ENCODE peak calls at places on chromosomes 6 and 20, in six cellular contexts. S, Y, X, I, T and Q are unnamed samples.

GRCh38 chr6:29759457-29759856 is 36.2 kb downstream of the HLA-F start:
- DNase-seq in S (no peak), Y (no peak), X (no peak), I (no peak), T (no peak), Q (no peak)

GRCh38 chr20:16194961-16195360 is 378.3 kb downstream of the KIF16B start:
- DNase-seq in S (no peak), Y (no peak), X (no peak), I (no peak), T (no peak), Q (no peak)

GRCh38 chr20:61569836-61570235 is 317.8 kb downstream of the CDH4 start:
- DNase-seq in S (no peak), Y (no peak), X (no peak), I (no peak), T (peak; percentile 27), Q (no peak)

GRCh38 chr6:114346451-114346850 is 3.6 kb upstream of the HS3ST5 start:
- DNase-seq in S (no peak), Y (no peak), X (no peak), I (no peak), T (no peak), Q (no peak)

GRCh38 chr20:44583179-44583578 is 800 bp downstream of the PKIG start:
- DNase-seq in S (no peak), Y (no peak), X (no peak), I (peak; percentile 16), T (no peak), Q (no peak)

GRCh38 chr6:15715851-15716250 is 53.0 kb upstream of the DTNBP1 start:
- DNase-seq in S (no peak), Y (no peak), X (no peak), I (no peak), T (no peak), Q (no peak)

GRCh38 chr6:45643136-45643535 is 265.4 kb upstream of the SUPT3H start:
- DNase-seq in S (no peak), Y (no peak), X (no peak), I (no peak), T (no peak), Q (no peak)

GRCh38 chr20:37276494-37277252 is 12.8 kb upstream of the MANBAL start:
- DNase-seq in S (peak; percentile 87), Y (peak; percentile 81), X (no peak), I (peak; percentile 57), T (no peak), Q (no peak)

GRCh38 chr6:73152998-73153757 is 72.1 kb downstream of the KHDC1L start:
- DNase-seq in S (peak; percentile 28), Y (no peak), X (peak; percentile 71), I (no peak), T (no peak), Q (peak; percentile 17)

GRCh38 chr20:63696311-63696627 is 183 bp upstream of the TNFRSF6B start:
- DNase-seq in S (peak; percentile 55), Y (no peak), X (no peak), I (no peak), T (peak; percentile 88), Q (no peak)

GRCh38 chr20:56004611-56005388 is 519 bp downstream of the CBLN4 start:
- DNase-seq in S (no peak), Y (no peak), X (no peak), I (no peak), T (no peak), Q (no peak)

GRCh38 chr6:19795211-19795610 is 42.0 kb upstream of the ID4 start:
- DNase-seq in S (peak; percentile 9), Y (no peak), X (no peak), I (no peak), T (no peak), Q (no peak)

GRCh38 chr6:43268782-43269272 is 25.5 kb downstream of the TTBK1 start:
- DNase-seq in S (no peak), Y (no peak), X (no peak), I (no peak), T (no peak), Q (no peak)

GRCh38 chr6:100665041-100665380 is 200.3 kb upstream of the SIM1 start:
- DNase-seq in S (no peak), Y (peak; percentile 75), X (no peak), I (no peak), T (no peak), Q (no peak)

GRCh38 chr6:167558213-167558869 is 233.5 kb downstream of the TTLL2 start:
- DNase-seq in S (peak; percentile 37), Y (no peak), X (no peak), I (no peak), T (no peak), Q (no peak)

GRCh38 chr6:162854228-162854627 is 126.5 kb downstream of the PACRG start:
- DNase-seq in S (no peak), Y (no peak), X (no peak), I (no peak), T (no peak), Q (no peak)

GRCh38 chr6:47599512-47599911 is 98.9 kb upstream of the ADGRF4 start:
- DNase-seq in S (no peak), Y (no peak), X (no peak), I (no peak), T (no peak), Q (no peak)

GRCh38 chr6:56833127-56833791 is 121.6 kb upstream of the BEND6 start:
- DNase-seq in S (no peak), Y (no peak), X (no peak), I (no peak), T (no peak), Q (no peak)

GRCh38 chr6:31889331-31889972 is 8.0 kb downstream of the EHMT2 start:
- DNase-seq in S (no peak), Y (no peak), X (no peak), I (no peak), T (no peak), Q (no peak)
- TF ChIP-seq CTCF in S (no peak), Y (no peak), X (no peak), I (no peak), T (no peak), Q (no peak)

GRCh38 chr20:10513931-10514575 is 78.9 kb downstream of the SLX4IP start:
- DNase-seq in S (no peak), Y (no peak), X (no peak), I (no peak), T (no peak), Q (no peak)

GRCh38 chr20:10521068-10521834 is 86.1 kb downstream of the SLX4IP start:
- DNase-seq in S (peak; percentile 91), Y (no peak), X (no peak), I (no peak), T (no peak), Q (no peak)

GRCh38 chr20:10519361-10520048 is 84.4 kb downstream of the SLX4IP start:
- DNase-seq in S (peak; percentile 64), Y (peak; percentile 62), X (no peak), I (no peak), T (no peak), Q (no peak)

GRCh38 chr20:10513091-10513490 is 78.0 kb downstream of the SLX4IP start:
- DNase-seq in S (no peak), Y (no peak), X (no peak), I (no peak), T (no peak), Q (no peak)

DNA sequence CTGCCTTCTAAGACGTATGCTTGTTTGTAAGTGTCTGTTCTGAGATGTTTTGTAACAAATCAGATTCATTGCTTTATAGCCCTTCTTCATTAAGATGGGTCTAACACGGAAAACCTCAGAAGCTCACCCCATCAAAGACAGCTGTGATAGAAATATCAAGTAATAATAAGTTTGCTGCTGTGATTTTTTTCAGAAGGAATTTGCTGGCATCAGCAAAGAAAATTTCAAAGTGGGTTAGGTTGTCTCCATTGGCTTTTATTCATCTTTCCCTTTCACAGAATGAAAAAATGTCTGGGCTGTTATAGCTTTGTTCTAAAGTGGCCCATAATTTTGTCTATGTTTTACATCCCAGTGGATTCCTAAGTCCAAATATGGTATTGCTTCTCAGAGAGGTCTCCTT is 81.4 kb downstream of the SLX4IP start:
- DNase-seq in S (no peak), Y (no peak), X (no peak), I (no peak), T (no peak), Q (no peak)
- H3K4me3 ChIP-seq in S (no peak overlapping the region), Y (no peak overlapping the region), X (no peak overlapping the region), I (no peak overlapping the region), T (no peak overlapping the region), Q (no peak overlapping the region)

DNA sequence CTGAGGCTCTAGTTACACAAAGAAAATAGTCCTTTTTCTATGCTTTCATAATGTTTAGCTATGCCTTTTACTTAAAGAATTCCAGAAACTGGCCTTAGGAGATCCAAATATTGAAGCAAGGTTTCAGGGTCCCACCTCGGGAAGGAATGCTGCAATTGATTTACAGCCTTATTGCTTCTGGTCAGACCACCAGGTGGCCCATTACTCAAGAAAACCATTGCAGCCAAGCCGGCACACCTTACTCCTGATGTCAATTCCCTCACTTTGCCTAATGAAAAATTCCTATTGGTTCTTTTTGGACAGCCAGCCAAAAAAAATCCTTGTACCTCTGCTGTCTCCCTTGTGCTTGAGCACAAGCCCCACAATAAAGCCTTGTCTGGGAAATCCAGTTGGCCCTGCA is 173.9 kb downstream of the LMBRD1 start:
- DNase-seq in S (no peak), Y (no peak), X (no peak), I (no peak), T (no peak), Q (no peak)
- TF ChIP-seq CTCF in S (no peak), Y (no peak), X (no peak), I (no peak), T (no peak), Q (no peak)

GRCh38 chr20:53262294-53262840 is 290.2 kb downstream of the TSHZ2 start:
- DNase-seq in S (no peak), Y (no peak), X (peak; percentile 18), I (no peak), T (no peak), Q (no peak)

GRCh38 chr20:53264604-53265003 is 292.4 kb downstream of the TSHZ2 start:
- DNase-seq in S (no peak), Y (no peak), X (no peak), I (no peak), T (no peak), Q (no peak)

GRCh38 chr20:53260591-53260990 is 288.4 kb downstream of the TSHZ2 start:
- DNase-seq in S (no peak), Y (no peak), X (no peak), I (no peak), T (no peak), Q (no peak)

GRCh38 chr20:53265304-53265875 is 293.2 kb downstream of the TSHZ2 start:
- DNase-seq in S (no peak), Y (no peak), X (no peak), I (no peak), T (no peak), Q (no peak)

DNA sequence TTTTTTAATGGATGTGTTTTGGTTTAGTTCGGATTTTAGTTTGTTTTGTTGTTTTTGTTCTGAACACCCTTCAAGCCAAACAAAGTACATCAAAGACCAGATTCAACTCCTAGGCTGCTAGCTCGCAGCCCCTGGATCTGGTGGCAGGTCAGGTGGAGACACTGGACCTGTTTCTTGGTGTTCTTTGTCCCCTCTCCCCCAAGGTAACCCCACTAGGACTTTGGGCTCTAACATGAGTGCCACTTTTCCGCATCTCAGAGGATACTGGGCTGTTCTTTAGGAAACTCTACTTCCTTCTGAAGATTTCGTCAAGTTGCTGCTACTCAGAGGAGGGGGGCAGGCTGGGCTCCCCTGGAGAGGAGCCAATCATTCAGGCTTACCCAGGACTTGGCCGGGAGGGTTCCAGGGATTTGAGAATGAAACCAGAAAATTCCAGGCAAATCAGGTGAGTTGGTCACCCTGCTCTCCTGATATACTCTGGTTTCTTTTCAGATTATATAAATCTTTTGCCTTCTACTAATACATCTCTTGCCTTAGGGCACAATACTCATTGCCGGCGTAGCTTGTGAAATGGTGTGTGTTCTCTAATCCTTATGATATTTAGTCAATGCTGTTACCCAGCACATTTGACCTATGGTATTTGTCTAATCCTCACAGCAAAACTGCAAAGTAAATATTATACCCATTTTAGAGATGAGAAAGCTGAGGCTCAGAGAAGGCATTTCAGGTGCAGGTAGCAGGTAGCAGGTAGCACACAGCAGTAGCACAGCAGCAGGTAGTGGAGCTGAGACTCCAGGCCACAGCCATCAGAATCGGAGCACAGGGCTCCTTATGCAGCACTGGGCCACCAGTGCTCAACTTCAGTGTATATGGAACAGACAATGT is 291.6 kb downstream of the TSHZ2 start:
- DNase-seq in S (no peak), Y (no peak), X (no peak), I (no peak), T (no peak), Q (no peak)
- H3K4me3 ChIP-seq in S (no peak overlapping the region), Y (no peak overlapping the region), X (no peak overlapping the region), I (no peak overlapping the region), T (no peak overlapping the region), Q (no peak overlapping the region)